ENCODE peak calls at places on chromosomes 2 and 18, in six cellular contexts. K is HFF-Myc, H is dorsolateral prefrontal cortex, J is MM.1S, D is GM23338, V is IMR-90. M is an unnamed sample.

GRCh38 chr2:231185050-231185725 is 13.2 kb upstream of the ARMC9 start:
- DNase-seq in D (no peak), J (no peak), H (no peak), K (no peak), V (no peak), M (no peak)

GRCh38 chr2:610465-610864 is 66.7 kb downstream of the TMEM18 start:
- DNase-seq in H (no peak), K (no peak), J (no peak), D (no peak), V (no peak), M (no peak)

GRCh38 chr2:42936632-42936996 is 144.2 kb upstream of the HAAO start:
- DNase-seq in V (no peak), H (no peak), J (no peak), D (no peak), K (no peak), M (no peak)

GRCh38 chr2:195559431-195559914 is 97.6 kb upstream of the SLC39A10 start:
- DNase-seq in H (no peak), V (peak; percentile 100), K (peak; percentile 88), J (peak; percentile 98), D (peak; percentile 79), M (peak; percentile 98)

GRCh38 chr2:180334514-180334913 is 327.4 kb upstream of the CWC22 start:
- DNase-seq in H (no peak), V (no peak), D (no peak), J (peak; percentile 12), K (no peak), M (peak; percentile 44)

GRCh38 chr18:6326566-6326965 is 88.1 kb downstream of the L3MBTL4 start:
- DNase-seq in J (no peak), V (no peak), D (no peak), K (no peak), H (no peak), M (no peak)

GRCh38 chr2:33022989-33023731 is 76.4 kb downstream of the LTBP1 start:
- DNase-seq in H (no peak), V (peak; percentile 95), J (no peak), D (no peak), K (peak; percentile 71), M (no peak)

GRCh38 chr2:37526323-37526722 is 145.1 kb downstream of the CDC42EP3 start:
- DNase-seq in J (no peak), H (no peak), D (no peak), K (no peak), V (peak; percentile 8), M (no peak)

GRCh38 chr2:63537306-63537705 is 51.0 kb downstream of the WDPCP start:
- DNase-seq in D (no peak), K (no peak), V (peak; percentile 30), J (no peak), H (no peak), M (no peak)

GRCh38 chr2:208294482-208295024 is 28.5 kb downstream of the PIKFYVE start:
- DNase-seq in K (no peak), V (no peak), H (no peak), D (no peak), J (no peak), M (no peak)

GRCh38 chr18:74501386-74501785 is 5.2 kb downstream of the CNDP2 start:
- DNase-seq in D (no peak), J (peak; percentile 57), H (no peak), K (no peak), V (no peak), M (no peak)
- H3K4me3 ChIP-seq in D (no peak overlapping the region), J (peak overlapping the region; percentile 72), H (no peak overlapping the region), K (no peak overlapping the region), V (no peak overlapping the region), M (peak overlapping the region; percentile 61)

DNA sequence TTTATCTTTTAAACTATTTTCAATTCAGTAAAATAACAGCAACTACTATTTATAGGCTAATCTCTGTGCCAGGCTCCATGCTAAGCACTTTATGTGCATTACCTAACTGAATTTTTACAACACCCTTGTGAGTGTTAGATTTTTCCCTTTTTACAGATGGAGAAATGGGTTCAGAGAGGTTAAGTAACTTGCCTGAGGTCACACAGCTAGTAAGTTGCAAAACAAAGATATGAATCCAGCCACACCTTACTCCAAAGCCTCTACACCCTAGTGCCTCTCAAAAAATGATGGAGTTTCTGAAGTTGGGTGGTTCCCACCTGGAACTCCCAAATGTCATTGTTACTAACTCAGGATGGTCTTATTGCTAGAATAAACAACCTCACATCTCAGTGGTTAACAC is 60.8 kb downstream of the RHOB start:
- DNase-seq in H (no peak), J (no peak), D (no peak), V (no peak), K (no peak), M (no peak)
- TF ChIP-seq CTCF in H (no peak), J (no peak), D (no peak), V (no peak), K (no peak), M (no peak)

DNA sequence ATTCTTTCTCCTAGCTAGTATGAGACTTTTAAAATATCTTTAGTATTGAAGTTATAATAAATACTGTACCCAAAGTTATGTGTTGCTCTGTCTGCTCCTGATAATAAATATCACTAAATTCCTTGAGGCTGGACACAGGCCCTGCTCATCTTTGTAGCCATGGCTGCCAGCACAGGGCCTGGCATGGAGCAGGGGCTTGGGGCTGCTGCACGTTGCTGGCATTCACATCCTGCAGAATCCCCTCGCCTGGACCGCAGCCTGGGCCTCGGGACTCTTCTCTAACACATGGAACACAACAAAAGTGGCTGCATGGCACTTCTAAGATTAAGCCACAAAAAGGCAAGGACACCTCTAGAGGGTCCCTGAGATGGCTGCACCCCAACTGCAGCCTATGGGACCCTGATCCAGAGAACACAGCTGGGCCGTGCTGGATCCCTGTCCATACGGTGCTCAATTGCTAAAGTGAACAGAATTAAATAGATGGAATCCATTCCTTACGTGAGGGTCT is 477.5 kb upstream of the MYT1L start:
- DNase-seq in J (no peak), V (no peak), D (no peak), H (no peak), K (no peak), M (no peak)
- H3K4me3 ChIP-seq in J (no peak overlapping the region), V (no peak overlapping the region), D (no peak overlapping the region), H (no peak overlapping the region), K (no peak overlapping the region), M (no peak overlapping the region)

GRCh38 chr2:72117029-72117428 is 30.6 kb downstream of the CYP26B1 start:
- DNase-seq in K (no peak), D (no peak), J (no peak), V (no peak), H (no peak), M (no peak)

GRCh38 chr2:72117718-72118117 is 29.9 kb downstream of the CYP26B1 start:
- DNase-seq in D (no peak), J (no peak), K (no peak), V (no peak), H (no peak), M (no peak)

GRCh38 chr2:72115361-72116080 is 32.1 kb downstream of the CYP26B1 start:
- DNase-seq in H (no peak), V (peak; percentile 73), K (peak; percentile 70), J (no peak), D (no peak), M (no peak)

GRCh38 chr2:72114693-72115051 is 33.0 kb downstream of the CYP26B1 start:
- DNase-seq in D (no peak), K (no peak), V (no peak), J (no peak), H (no peak), M (no peak)

DNA sequence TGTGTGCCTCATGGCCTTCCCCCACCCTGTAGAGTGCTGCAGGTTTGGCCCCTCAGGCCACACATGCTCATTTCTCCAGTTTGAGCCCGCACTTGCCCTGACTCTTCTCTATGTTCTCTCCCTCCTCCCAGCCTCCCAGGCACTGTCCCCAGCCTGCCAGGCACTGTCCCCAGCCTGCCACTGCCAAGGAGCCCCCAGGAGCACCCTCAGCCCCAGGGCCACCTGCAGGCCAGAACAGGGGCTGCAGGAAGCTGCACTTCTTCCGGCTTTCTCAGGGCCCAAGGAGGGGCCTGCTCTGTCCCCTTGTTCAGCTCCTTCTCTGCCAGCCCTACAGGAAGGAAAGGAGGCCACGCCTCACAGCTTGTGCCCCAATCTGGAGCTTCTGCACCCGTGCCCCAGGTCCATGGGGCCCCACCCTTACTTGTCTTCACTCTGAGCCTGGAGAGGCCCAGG is 31.6 kb downstream of the CYP26B1 start:
- DNase-seq in H (no peak), K (no peak), D (peak; percentile 73), V (no peak), J (no peak), M (no peak)
- TF ChIP-seq CTCF in H (no peak), K (peak; percentile 57), D (peak; percentile 62), V (peak; percentile 17), J (no peak), M (peak; percentile 46)

DNA sequence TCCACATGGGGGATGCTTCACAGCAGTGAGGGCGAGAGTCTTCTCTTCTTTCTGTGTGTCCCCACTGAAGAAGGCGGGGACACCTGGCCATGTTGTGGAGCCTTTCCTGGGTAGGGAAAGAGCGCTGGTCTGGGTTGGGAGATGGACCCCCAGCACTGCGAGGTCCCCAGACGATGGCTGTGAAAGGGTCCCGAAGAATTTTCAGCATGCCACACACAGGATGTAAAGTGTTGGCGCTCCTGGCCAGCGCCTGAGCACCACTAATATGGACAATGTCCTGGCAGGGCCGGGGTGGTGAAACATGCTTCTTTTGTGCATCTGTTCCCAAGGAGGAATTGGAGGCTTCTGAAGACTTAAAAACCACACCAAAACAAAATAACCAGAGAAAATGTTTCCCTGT is 77.2 kb downstream of the GLI2 start:
- DNase-seq in K (no peak), D (no peak), V (no peak), J (no peak), H (no peak), M (no peak)
- H3K4me3 ChIP-seq in K (no peak overlapping the region), D (no peak overlapping the region), V (no peak overlapping the region), J (no peak overlapping the region), H (no peak overlapping the region), M (no peak overlapping the region)

DNA sequence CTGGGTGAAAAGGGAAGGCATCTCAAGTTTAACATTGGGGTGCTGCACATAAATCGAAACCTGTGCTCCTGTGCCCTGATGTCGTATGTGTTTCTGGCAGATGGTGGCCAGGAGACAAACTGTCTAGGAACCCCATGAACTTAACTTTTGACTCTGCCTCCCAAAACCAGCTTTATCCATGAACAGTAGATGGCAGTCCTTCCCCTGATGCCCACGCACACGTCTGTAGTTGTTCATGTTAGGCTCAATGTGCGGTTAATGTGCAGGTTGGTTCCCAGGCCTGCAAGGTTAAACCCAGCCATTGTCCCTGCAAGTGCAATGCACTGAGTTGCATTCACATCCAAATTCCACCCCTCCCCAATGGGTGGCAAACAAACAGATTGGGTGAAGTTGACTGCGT is 44.1 kb upstream of the SIX3 start:
- DNase-seq in D (peak; percentile 13), V (no peak), K (no peak), H (no peak), J (no peak), M (no peak)
- TF ChIP-seq CTCF in D (peak; percentile 58), V (no peak), K (no peak), H (no peak), J (no peak), M (no peak)

GRCh38 chr2:70901235-70902066 is 34.2 kb upstream of the ATP6V1B1 start:
- DNase-seq in J (no peak), D (peak; percentile 82), V (peak; percentile 34), H (no peak), K (no peak), M (no peak)

GRCh38 chr2:70903171-70903570 is 32.5 kb upstream of the ATP6V1B1 start:
- DNase-seq in D (no peak), K (no peak), J (no peak), H (no peak), V (no peak), M (no peak)

GRCh38 chr2:70903641-70904340 is 31.9 kb upstream of the ATP6V1B1 start:
- DNase-seq in J (no peak), D (peak; percentile 65), V (no peak), H (no peak), K (no peak), M (no peak)

GRCh38 chr2:70902579-70902978 is 33.1 kb upstream of the ATP6V1B1 start:
- DNase-seq in H (no peak), K (no peak), D (no peak), V (no peak), J (no peak), M (no peak)

GRCh38 chr2:70902067-70902442 is 33.6 kb upstream of the ATP6V1B1 start:
- DNase-seq in V (peak; percentile 18), K (no peak), J (no peak), D (no peak), H (no peak), M (no peak)
- H3K4me3 ChIP-seq in V (peak overlapping the region; percentile 58), K (peak overlapping the region; percentile 51), J (no peak overlapping the region), D (peak overlapping the region; percentile 61), H (peak overlapping the region; percentile 50), M (no peak overlapping the region)

M was measured in GM12864.